ENCODE peak calls at places on chromosomes 1 and 21, in nine cellular contexts. C is thoracic aorta, F is adipocyte, H is left ventricle myocardium inferior, Q is neuronal stem cell, R is AG04450, W is trophoblast cell, V is fibroblast of lung, P is dorsolateral prefrontal cortex. Z is an unnamed sample.
A peak's percentile ranks its signal among the peaks of the same experiment; 100 is the strongest.

GRCh38 chr1:66207484-66207883 is 326.5 kb upstream of the SGIP1 start:
- DNase-seq in W (no peak), F (peak; percentile 51), R (no peak), P (no peak), Q (no peak), H (no peak), V (peak; percentile 58), C (no peak), Z (no peak)

GRCh38 chr1:40855513-40855912 is 6.7 kb downstream of the CITED4 start:
- DNase-seq in P (no peak), C (no peak), W (no peak), H (no peak), Q (no peak), F (no peak), R (no peak), V (no peak), Z (no peak)

GRCh38 chr1:77545970-77546369 is 136.5 kb downstream of the ZZZ3 start:
- DNase-seq in P (no peak), H (no peak), R (no peak), F (no peak), V (no peak), Q (no peak), C (no peak), W (no peak), Z (no peak)

GRCh38 chr1:202023033-202023433 is 12.6 kb downstream of the ELF3 start:
- DNase-seq in H (no peak), F (no peak), V (no peak), Q (no peak), P (no peak), W (peak; percentile 97), R (no peak), C (no peak), Z (no peak)

GRCh38 chr1:114377356-114377755 is 133.6 kb downstream of the TRIM33 start:
- DNase-seq in W (no peak), F (no peak), R (no peak), V (no peak), C (no peak), P (no peak), H (no peak), Q (no peak), Z (no peak)

GRCh38 chr1:166069390-166069789 is 97.4 kb downstream of the FAM78B start:
- DNase-seq in R (no peak), F (peak; percentile 30), V (no peak), H (no peak), Q (peak; percentile 52), W (peak; percentile 42), C (no peak), P (no peak), Z (no peak)

GRCh38 chr1:18032475-18032874 is 75.1 kb upstream of the IGSF21 start:
- DNase-seq in H (no peak), C (no peak), R (no peak), P (no peak), W (no peak), V (no peak), F (no peak), Q (peak; percentile 37), Z (no peak)

GRCh38 chr1:208208132-208208487 is 36.1 kb downstream of the PLXNA2 start:
- DNase-seq in R (no peak), V (no peak), W (no peak), H (no peak), F (no peak), C (no peak), Q (no peak), P (no peak), Z (no peak)

GRCh38 chr1:66258404-66259105 is 275.4 kb upstream of the SGIP1 start:
- DNase-seq in F (no peak), Q (peak; percentile 36), W (no peak), R (no peak), C (no peak), H (no peak), P (no peak), V (no peak), Z (no peak)

GRCh38 chr1:96416111-96416595 is 305.4 kb upstream of the PTBP2 start:
- DNase-seq in R (peak; percentile 95), C (peak; percentile 22), F (peak; percentile 91), H (peak; percentile 23), P (no peak), V (peak; percentile 100), W (no peak), Q (no peak), Z (peak; percentile 90)

GRCh38 chr21:45378258-45378966 is 26.6 kb upstream of the COL18A1 start:
- DNase-seq in V (peak; percentile 37), F (peak; percentile 94), Q (peak; percentile 75), R (peak; percentile 26), H (peak; percentile 12), P (peak; percentile 16), W (no peak), C (no peak), Z (peak; percentile 95)

GRCh38 chr1:7218210-7218832 is 433.1 kb downstream of the CAMTA1 start:
- DNase-seq in W (peak; percentile 59), C (no peak), R (no peak), V (peak; percentile 67), P (no peak), H (no peak), F (peak; percentile 60), Q (peak; percentile 46), Z (no peak)

GRCh38 chr1:214525535-214526019 is 25.8 kb downstream of the PTPN14 start:
- DNase-seq in F (peak; percentile 61), H (no peak), P (no peak), C (no peak), W (peak; percentile 30), Q (no peak), R (no peak), V (peak; percentile 41), Z (peak; percentile 59)

GRCh38 chr1:234999513-234999940 is 129.1 kb downstream of the TOMM20 start:
- DNase-seq in H (no peak), R (no peak), P (no peak), F (no peak), C (no peak), Q (no peak), W (no peak), V (no peak), Z (no peak)

GRCh38 chr1:95888877-95889799 is 655.1 kb downstream of the RWDD3 start:
- DNase-seq in R (no peak), F (no peak), P (no peak), C (no peak), Q (peak; percentile 3), W (no peak), V (peak; percentile 3), H (no peak), Z (no peak)

DNA sequence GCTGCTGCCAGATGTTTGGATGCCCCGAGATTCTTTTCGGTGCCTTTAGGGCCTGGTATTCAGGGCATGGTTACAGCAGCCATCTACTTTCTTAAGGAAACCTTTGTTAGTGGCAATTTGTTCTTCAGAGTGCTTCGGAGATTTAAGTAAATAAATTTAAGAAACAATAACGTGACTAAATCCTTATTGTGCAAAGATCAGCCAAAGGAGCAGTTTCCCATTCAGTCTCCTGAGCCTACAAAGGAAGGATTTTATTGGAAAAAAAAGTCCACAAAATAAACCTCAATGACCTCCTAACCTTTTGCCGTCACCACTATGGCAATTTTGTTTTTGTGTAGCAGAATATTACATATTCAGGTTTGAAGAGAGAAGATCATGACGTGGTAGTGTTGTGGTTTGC is 231.1 kb downstream of the PBX1 start:
- DNase-seq in F (no peak), W (no peak), Q (no peak), P (no peak), R (no peak), V (no peak), C (no peak), H (no peak), Z (peak; percentile 32)
- H3K27me3 ChIP-seq in F (no peaks in the 10 kb centered on the region), W (no peaks in the 10 kb centered on the region), Q (no peaks in the 10 kb centered on the region), P (no peaks in the 10 kb centered on the region), R (no peaks in the 10 kb centered on the region), V (no peaks in the 10 kb centered on the region), C (no peaks in the 10 kb centered on the region), H (no peaks in the 10 kb centered on the region), Z (no peaks in the 10 kb centered on the region)

GRCh38 chr21:36544545-36544944 is 64.6 kb upstream of the CLDN14 start:
- DNase-seq in R (no peak), Q (no peak), C (no peak), W (no peak), F (no peak), H (no peak), P (no peak), V (no peak), Z (no peak)

GRCh38 chr21:36540700-36541099 is 60.8 kb upstream of the CLDN14 start:
- DNase-seq in C (no peak), F (no peak), W (no peak), Q (no peak), V (no peak), H (no peak), P (no peak), R (no peak), Z (no peak)

GRCh38 chr21:36541721-36542139 is 61.8 kb upstream of the CLDN14 start:
- DNase-seq in W (no peak), H (no peak), R (no peak), Q (no peak), C (no peak), V (no peak), P (no peak), F (no peak), Z (no peak)

GRCh38 chr21:36543924-36544323 is 64.0 kb upstream of the CLDN14 start:
- DNase-seq in W (no peak), R (no peak), Q (no peak), P (no peak), C (no peak), H (no peak), V (no peak), F (no peak), Z (no peak)

DNA sequence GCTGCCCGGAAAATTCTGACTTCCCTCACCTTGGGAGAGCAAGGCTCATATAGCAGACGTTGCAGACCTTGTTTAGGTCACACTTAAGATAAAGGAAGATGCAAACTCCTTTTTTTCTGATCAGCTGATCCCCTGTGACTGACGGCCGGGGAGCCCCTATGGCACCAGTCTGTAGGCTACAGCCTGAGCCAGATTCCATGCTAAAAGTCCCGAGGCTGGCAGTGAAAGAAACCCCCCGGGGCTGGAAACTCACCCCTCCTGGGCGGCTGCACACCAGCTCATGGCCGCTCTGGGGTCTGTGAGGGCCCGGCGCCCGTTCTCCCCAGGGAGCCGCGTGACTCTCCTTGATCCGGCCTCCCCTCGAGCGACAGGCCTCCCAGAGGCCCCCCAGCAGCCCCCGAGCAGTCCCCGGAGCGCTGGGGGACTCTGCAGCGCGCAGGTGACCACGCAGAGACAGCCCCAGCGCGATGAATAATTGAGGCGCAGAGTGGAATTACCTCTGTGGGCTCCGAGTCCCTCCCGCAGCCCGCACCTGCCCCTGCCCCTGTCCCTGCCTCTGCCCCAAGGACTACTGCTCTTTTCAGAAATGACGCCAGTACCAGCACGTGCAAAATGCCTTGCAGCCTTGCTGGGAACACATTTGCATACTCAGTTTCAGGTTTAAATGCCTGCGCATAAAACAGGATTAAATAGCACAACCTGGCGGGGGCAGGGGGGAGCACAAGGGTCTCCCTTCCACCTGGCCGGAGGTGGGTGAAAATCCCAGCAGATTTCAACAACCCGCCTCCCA is 62.6 kb upstream of the CLDN14 start:
- DNase-seq in P (no peak), R (no peak), Q (no peak), V (no peak), F (no peak), H (no peak), W (peak; percentile 92), C (no peak), Z (no peak)
- H3K4me3 ChIP-seq in P (no peak overlapping the region), R (no peak overlapping the region), Q (no peak overlapping the region), V (no peak overlapping the region), F (no peak overlapping the region), H (no peak overlapping the region), W (no peak overlapping the region), C (no peak overlapping the region), Z (no peak overlapping the region)

GRCh38 chr1:55747285-55747890 is 532.2 kb upstream of the USP24 start:
- DNase-seq in C (no peak), V (peak; percentile 56), R (peak; percentile 53), F (no peak), H (peak; percentile 14), P (no peak), W (no peak), Q (no peak), Z (no peak)
- H3K27me3 ChIP-seq in C (no peaks in the 10 kb centered on the region), V (no peaks in the 10 kb centered on the region), R (no peaks in the 10 kb centered on the region), F (no peaks in the 10 kb centered on the region), H (no peaks in the 10 kb centered on the region), P (peaks cover 4% of the 10 kb centered on the region), W (no peaks in the 10 kb centered on the region), Q (no peaks in the 10 kb centered on the region), Z (no peaks in the 10 kb centered on the region)

GRCh38 chr1:154222918-154223317 is 2.2 kb downstream of the UBAP2L start:
- DNase-seq in R (no peak), P (no peak), W (no peak), F (peak; percentile 2), V (no peak), C (no peak), H (no peak), Q (no peak), Z (no peak)
- H3K4me3 ChIP-seq in R (peak overlapping the region; percentile 34), P (no peak overlapping the region), W (no peak overlapping the region), F (peak overlapping the region; percentile 94), V (peak overlapping the region; percentile 88), C (no peak overlapping the region), H (peak overlapping the region; percentile 87), Q (no peak overlapping the region), Z (no peak overlapping the region)

Z was measured in SJSA1.